ENCODE peak calls at places on chromosomes 11 and 22, in six cellular contexts. L, Q, G, W, R and C are unnamed samples. For H3K4me1 and H3K9me3, the result is how much of the 10 kb centered on the place peaks cover.

GRCh38 chr11:45655347-45655756 is 10.1 kb downstream of the CHST1 start:
- DNase-seq in R (no peak), W (peak), L (peak), G (peak), Q (peak), C (peak)

GRCh38 chr11:125724125-125724524 is 22.0 kb upstream of the PATE1 start:
- DNase-seq in W (no peak), G (no peak), L (no peak), R (no peak), Q (no peak), C (no peak)

GRCh38 chr11:236774-237767 is at the start of gene PSMD13:
- DNase-seq in L (peak), Q (peak), W (peak), R (no peak), G (peak), C (peak)

GRCh38 chr11:77776455-77776854 is 44.1 kb downstream of the RSF1 start:
- DNase-seq in R (no peak), Q (no peak), L (no peak), G (no peak), W (no peak), C (no peak)

GRCh38 chr11:73249858-73250773 is 22.0 kb upstream of the P2RY6 start:
- DNase-seq in Q (no peak), G (no peak), L (no peak), R (no peak), W (no peak), C (no peak)

GRCh38 chr11:30987819-30988218 is 381.7 kb downstream of the DCDC1 start:
- DNase-seq in G (no peak), R (no peak), Q (no peak), W (no peak), L (no peak), C (no peak)

GRCh38 chr11:66543263-66544107 is 2.4 kb downstream of the ZDHHC24 start:
- DNase-seq in L (peak), G (peak), R (peak), Q (peak), W (peak), C (peak)

GRCh38 chr11:117462848-117463247 is 135.2 kb downstream of the CEP164 start:
- DNase-seq in G (no peak), W (no peak), R (no peak), Q (no peak), L (no peak), C (no peak)

GRCh38 chr22:39317084-39317755 is 2.2 kb downstream of the RPL3 start:
- DNase-seq in L (no peak), G (no peak), Q (no peak), W (peak), R (no peak), C (no peak)

GRCh38 chr22:39314251-39314971 is 5.0 kb downstream of the RPL3 start:
- DNase-seq in G (no peak), Q (no peak), L (no peak), W (no peak), R (no peak), C (no peak)

GRCh38 chr22:39313258-39314001 is 6.0 kb downstream of the RPL3 start:
- DNase-seq in Q (no peak), G (no peak), W (no peak), L (no peak), R (no peak), C (no peak)

GRCh38 chr22:39316440-39317083 is 2.9 kb downstream of the RPL3 start:
- DNase-seq in G (peak), W (peak), L (peak), R (peak), Q (peak), C (peak)

GRCh38 chr22:39315389-39315788 is 4.0 kb downstream of the RPL3 start:
- DNase-seq in R (no peak), W (no peak), G (no peak), L (no peak), Q (no peak), C (no peak)
- H3K4me3 ChIP-seq in R (peak), W (no peak), G (no peak), L (no peak), Q (no peak), C (no peak)

GRCh38 chr22:48227341-48228018 is 1465.0 kb downstream of the TBC1D22A start:
- DNase-seq in L (no peak), R (no peak), W (no peak), Q (no peak), G (no peak), C (no peak)
- H3K4me1 ChIP-seq in L (under half), R (under half), W (under half), Q (under half), G (under half), C (under half)

GRCh38 chr11:70839851-70840250 is 412.5 kb downstream of the SHANK2 start:
- DNase-seq in L (no peak), Q (no peak), G (no peak), W (no peak), R (no peak), C (no peak)

GRCh38 chr11:70842256-70842655 is 410.1 kb downstream of the SHANK2 start:
- DNase-seq in R (no peak), L (no peak), Q (no peak), W (no peak), G (no peak), C (no peak)

GRCh38 chr11:70843906-70844305 is 408.5 kb downstream of the SHANK2 start:
- DNase-seq in G (no peak), W (no peak), R (no peak), L (no peak), Q (no peak), C (no peak)

GRCh38 chr11:70842701-70843100 is 409.7 kb downstream of the SHANK2 start:
- DNase-seq in Q (no peak), G (no peak), R (no peak), L (no peak), W (no peak), C (no peak)

GRCh38 chr11:70841264-70841663 is 411.1 kb downstream of the SHANK2 start:
- DNase-seq in W (no peak), Q (no peak), G (no peak), R (no peak), L (no peak), C (no peak)
- H3K9me3 ChIP-seq in W (under half), Q (under half), G (under half), R (under half), L (under half), C (under half)

DNA sequence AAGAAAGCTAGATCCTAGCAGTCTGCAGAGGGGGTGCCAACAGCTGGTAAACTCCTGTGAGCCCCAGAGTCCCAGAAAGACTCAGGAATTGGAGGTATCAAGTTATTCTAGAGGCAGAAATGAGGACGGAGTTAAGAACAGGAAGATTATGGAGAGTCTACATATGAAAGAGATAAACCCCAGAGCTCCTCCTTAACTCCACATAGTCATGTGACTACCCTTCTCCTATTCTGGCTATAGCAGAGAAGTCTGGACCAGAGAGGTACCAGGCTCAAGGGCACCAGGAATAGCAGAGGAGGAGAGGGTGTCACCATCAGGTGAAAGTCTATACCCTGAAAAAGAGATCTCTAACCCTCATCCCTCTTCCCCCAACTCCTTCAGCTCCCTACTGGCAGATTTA is 29.6 kb downstream of the SCUBE2 start:
- DNase-seq in R (no peak), W (no peak), L (no peak), G (no peak), Q (no peak), C (no peak)
- H3K4me3 ChIP-seq in R (no peak), W (no peak), L (no peak), G (no peak), Q (no peak), C (no peak)

GRCh38 chr22:23215294-23216204 is 35.2 kb downstream of the BCR start:
- DNase-seq in G (no peak), W (no peak), L (no peak), Q (no peak), R (no peak), C (no peak)
- H3K4me1 ChIP-seq in G (under half), W (under half), L (under half), Q (under half), R (under half), C (under half)

GRCh38 chr11:108204376-108204775 is 18.1 kb downstream of the NPAT start:
- DNase-seq in G (no peak), Q (no peak), R (no peak), L (no peak), W (no peak), C (no peak)

GRCh38 chr11:108207683-108208060 is 14.8 kb downstream of the NPAT start:
- DNase-seq in G (no peak), W (no peak), R (no peak), L (no peak), Q (no peak), C (no peak)

GRCh38 chr11:108206171-108206570 is 16.3 kb downstream of the NPAT start:
- DNase-seq in W (no peak), G (no peak), R (no peak), Q (no peak), L (no peak), C (no peak)

GRCh38 chr11:108204918-108205499 is 17.4 kb downstream of the NPAT start:
- DNase-seq in Q (no peak), G (no peak), R (no peak), W (no peak), L (no peak), C (no peak)

DNA sequence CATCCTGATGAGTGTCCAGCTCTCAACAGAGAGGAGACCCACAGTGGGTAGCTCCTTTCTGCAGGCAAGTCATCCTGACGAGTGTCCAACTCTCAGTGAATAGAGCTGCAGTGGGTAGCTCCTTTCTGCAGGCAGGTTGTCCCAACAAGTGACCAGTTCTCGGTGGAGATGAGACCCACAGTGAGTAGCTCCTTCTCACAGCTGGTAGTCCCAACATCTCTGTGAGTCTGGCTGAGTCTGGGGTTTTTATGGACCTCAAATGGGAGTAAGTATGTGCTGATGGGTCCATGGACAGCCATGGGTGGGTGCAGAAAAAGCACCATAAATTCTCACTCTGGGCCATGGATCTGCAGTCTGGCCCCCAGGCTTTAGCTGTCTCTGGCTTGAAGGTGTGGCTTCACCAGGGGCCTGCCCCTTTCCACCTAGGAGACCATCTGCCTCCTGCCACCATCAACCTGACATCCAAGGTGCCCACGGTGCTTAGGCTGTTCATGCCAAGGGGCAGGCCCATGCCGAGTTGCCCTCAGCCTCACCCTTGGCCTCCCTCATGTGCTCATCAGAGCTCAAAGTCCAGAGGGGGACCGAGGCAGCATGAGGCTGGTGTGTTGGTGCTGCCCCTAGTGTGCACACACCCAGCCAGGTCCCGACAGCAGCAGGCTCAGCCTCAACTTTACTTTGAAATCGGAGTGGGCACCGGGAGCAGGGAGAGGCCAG is 15.3 kb downstream of the NPAT start:
- DNase-seq in W (no peak), R (no peak), Q (no peak), L (no peak), G (no peak), C (no peak)
- H3K9me3 ChIP-seq in W (under half), R (half or more), Q (under half), L (under half), G (under half), C (under half)

GRCh38 chr11:36109850-36110606 is 166.2 kb downstream of the LDLRAD3 start:
- DNase-seq in W (no peak), Q (no peak), R (no peak), G (no peak), L (no peak), C (no peak)

GRCh38 chr11:36108812-36109498 is 165.1 kb downstream of the LDLRAD3 start:
- DNase-seq in G (no peak), W (no peak), Q (no peak), R (no peak), L (no peak), C (no peak)

GRCh38 chr11:36105743-36106581 is 162.1 kb downstream of the LDLRAD3 start:
- DNase-seq in W (no peak), L (no peak), Q (no peak), R (no peak), G (no peak), C (no peak)

GRCh38 chr11:36110698-36111410 is 167.0 kb downstream of the LDLRAD3 start:
- DNase-seq in G (no peak), Q (no peak), L (no peak), W (no peak), R (no peak), C (no peak)

DNA sequence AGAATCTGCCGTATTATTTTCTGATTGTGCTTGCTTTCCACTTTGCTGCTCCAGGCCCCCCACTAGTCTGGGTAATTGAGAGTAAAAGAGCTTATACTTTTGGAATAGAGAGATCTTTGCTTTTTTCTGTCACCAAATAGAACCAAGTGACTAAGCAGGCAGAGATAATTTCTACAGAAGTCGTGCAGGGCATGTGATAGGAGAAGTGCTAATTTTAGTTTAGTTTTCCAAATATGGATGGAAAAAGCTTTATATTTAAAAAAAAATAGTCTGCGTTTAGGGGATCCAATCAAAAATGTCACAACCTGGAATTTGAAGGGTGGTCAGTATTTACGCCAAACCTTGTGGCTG is 165.6 kb downstream of the LDLRAD3 start:
- DNase-seq in L (no peak), G (no peak), Q (no peak), W (no peak), R (no peak), C (no peak)
- H3K4me3 ChIP-seq in L (no peak), G (no peak), Q (no peak), W (no peak), R (no peak), C (no peak)

DNA sequence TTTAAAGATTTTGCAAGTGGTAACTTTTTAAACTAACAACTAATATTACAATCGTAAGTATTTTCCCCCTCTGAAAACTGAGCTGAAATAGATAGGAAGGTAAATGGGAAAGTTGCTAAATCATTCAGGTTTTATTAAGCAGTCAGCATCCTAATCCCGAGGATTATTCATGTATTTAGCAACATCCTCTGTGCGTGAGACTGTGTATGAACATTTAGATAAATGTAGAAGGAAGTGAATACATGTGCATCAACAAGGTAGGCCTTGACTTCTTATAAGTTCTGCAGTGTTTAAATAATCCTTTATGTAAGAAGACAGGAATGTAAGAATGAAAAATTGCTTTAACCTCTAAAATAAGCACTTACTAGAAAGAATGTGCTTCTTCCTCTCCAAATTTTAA is 745.9 kb upstream of the TENM4 start:
- DNase-seq in Q (no peak), W (no peak), R (no peak), G (no peak), L (no peak), C (no peak)
- H3K4me1 ChIP-seq in Q (under half), W (under half), R (under half), G (under half), L (under half), C (under half)

DNA sequence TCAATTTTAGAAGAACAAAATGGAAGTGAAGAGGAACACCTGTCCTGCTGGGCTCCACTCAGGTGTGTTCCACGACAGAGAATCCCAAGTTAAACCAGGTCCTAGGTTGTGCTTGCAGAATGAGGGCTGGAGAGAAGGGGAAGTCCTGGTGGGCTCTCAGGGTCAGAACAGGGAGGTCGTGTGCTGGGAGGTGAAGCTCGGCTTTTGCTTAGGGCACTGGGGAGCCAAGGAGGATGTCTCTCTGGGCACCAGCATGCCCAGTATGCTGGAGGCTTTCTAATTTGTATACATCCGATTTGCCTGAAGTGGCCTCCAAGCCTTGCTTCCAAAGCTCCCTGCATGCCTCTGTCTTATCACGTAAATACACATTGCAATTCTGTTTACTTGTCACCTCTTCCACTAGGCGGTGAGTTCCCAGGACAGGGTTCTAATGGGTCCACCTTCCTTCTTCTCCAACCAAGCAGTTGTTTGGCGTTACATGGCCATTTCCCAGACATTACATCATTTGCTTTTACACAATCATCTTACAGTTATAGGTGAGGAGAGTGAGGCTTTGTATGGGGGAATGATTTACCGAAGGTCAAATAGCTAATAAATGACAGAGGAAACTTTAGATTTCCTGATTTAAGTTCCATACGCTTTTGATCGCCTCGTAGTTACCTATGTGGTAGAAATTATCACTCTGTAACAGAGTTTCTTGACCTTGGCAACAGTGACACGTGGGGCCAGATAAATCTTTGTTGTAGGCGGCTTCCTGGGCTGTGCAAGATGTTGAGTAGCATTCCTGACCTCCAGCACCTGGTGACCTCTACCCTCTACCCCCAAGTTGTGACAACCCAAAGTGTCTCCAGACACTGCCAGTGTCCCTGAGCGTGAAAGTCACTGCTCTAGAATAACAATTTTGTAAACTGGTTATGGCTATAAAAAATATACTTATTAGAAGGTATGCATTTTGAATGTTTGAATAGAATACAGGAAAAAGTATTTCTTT is 901.5 kb downstream of the TBC1D22A start:
- DNase-seq in R (no peak), Q (no peak), L (no peak), W (no peak), G (no peak), C (no peak)
- H3K9me3 ChIP-seq in R (under half), Q (under half), L (under half), W (under half), G (under half), C (under half)

GRCh38 chr11:111870887-111871692 is at the start of gene ALG9:
- DNase-seq in G (peak), Q (peak), W (peak), R (peak), L (peak), C (peak)

GRCh38 chr11:111871693-111872161 is 346 bp upstream of the ALG9 start:
- DNase-seq in G (no peak), L (no peak), W (no peak), R (no peak), Q (no peak), C (peak)

GRCh38 chr11:111870522-111870886 is 877 bp downstream of the ALG9 start:
- DNase-seq in G (no peak), Q (no peak), R (peak), W (no peak), L (no peak), C (no peak)

DNA sequence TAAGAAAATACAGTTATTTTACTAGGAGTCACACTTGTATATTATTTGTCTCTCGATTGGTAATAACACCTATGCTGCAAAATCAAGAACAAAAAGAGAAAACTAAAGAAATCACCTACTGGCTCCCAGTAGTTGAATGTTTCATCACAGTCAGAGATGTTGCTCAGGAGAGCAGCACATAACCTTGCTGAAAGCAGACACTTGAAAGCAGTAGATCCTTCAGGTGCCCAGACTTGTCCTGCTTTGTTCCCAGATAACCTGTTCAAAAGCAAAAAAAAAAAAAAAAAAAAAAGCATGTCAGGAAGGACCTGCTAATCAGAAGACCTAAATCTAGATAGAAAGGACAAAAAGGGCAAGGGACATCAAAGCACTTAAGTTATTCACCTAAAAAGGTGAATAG is 1.3 kb downstream of the ALG9 start:
- DNase-seq in L (no peak), Q (no peak), W (no peak), G (no peak), R (no peak), C (no peak)
- H3K4me3 ChIP-seq in L (no peak), Q (no peak), W (no peak), G (no peak), R (peak), C (no peak)